ENCODE peak calls at places on chromosome 19, in seven cellular contexts. H is mucosa of descending colon; W is CD4-positive, CD25-positive, alpha-beta regulatory T cell; D is RWPE1; T is frontal cortex; N is left ventricle myocardium inferior; F is GM06990. M is an unnamed sample.

GRCh38 chr19:4007836-4008539 is 452 bp downstream of the PIAS4 start:
- DNase-seq in W (peak; percentile 15), N (no peak), H (peak; percentile 41), F (no peak), T (peak; percentile 37), D (no peak), M (no peak)

GRCh38 chr19:37551123-37551993 is 43.2 kb downstream of the ZNF571 start:
- DNase-seq in F (peak; percentile 93), N (peak; percentile 50), T (no peak), D (peak; percentile 27), W (peak; percentile 75), H (peak; percentile 60), M (no peak)

GRCh38 chr19:45670670-45671453 is 2.8 kb downstream of the GIPR start:
- DNase-seq in H (peak; percentile 95), T (peak; percentile 85), F (peak; percentile 90), D (peak; percentile 93), N (peak; percentile 45), W (peak; percentile 72), M (no peak)

GRCh38 chr19:29844891-29845575 is 33.2 kb downstream of the CCNE1 start:
- DNase-seq in N (peak; percentile 93), H (peak; percentile 97), F (peak; percentile 93), D (peak; percentile 88), T (peak; percentile 88), W (peak; percentile 93), M (peak; percentile 89)

GRCh38 chr19:11881151-11881800 is 6.3 kb upstream of the ZNF69 start:
- DNase-seq in D (peak; percentile 46), F (peak; percentile 28), T (peak; percentile 69), H (peak; percentile 88), N (peak; percentile 20), W (peak; percentile 70), M (peak; percentile 54)

GRCh38 chr19:42282036-42282762 is 13.1 kb downstream of the CIC start:
- DNase-seq in D (no peak), H (no peak), N (no peak), F (peak; percentile 17), W (no peak), T (no peak), M (no peak)

GRCh38 chr19:3409346-3410064 is 43.1 kb downstream of the NFIC start:
- DNase-seq in T (no peak), H (no peak), D (no peak), F (no peak), N (peak; percentile 82), W (no peak), M (no peak)

GRCh38 chr19:3192228-3192635 is 6.5 kb downstream of the NCLN start:
- DNase-seq in D (no peak), T (no peak), H (no peak), F (peak; percentile 17), W (no peak), N (no peak), M (no peak)

GRCh38 chr19:49499030-49499670 is 2.9 kb downstream of the RPS11 start:
- DNase-seq in F (no peak), N (no peak), D (no peak), H (no peak), W (peak; percentile 49), T (no peak), M (no peak)

GRCh38 chr19:43780706-43781525 is at the start of gene KCNN4:
- DNase-seq in F (peak; percentile 82), D (peak; percentile 72), W (peak; percentile 84), H (peak; percentile 79), T (no peak), N (no peak), M (no peak)

GRCh38 chr19:14375055-14375581 is 6.1 kb upstream of the ADGRE5 start:
- DNase-seq in D (no peak), T (no peak), W (peak; percentile 97), H (peak; percentile 52), F (peak; percentile 69), N (peak; percentile 44), M (no peak)

GRCh38 chr19:556611-557382 is 12.9 kb downstream of the GZMM start:
- DNase-seq in H (no peak), W (no peak), T (no peak), N (no peak), F (no peak), D (no peak), M (no peak)

GRCh38 chr19:50705422-50706019 is 14.1 kb downstream of the SHANK1 start:
- DNase-seq in W (peak; percentile 21), D (peak; percentile 82), N (no peak), T (peak; percentile 83), H (no peak), F (no peak), M (peak; percentile 71)

GRCh38 chr19:52735734-52736133 is 890 bp upstream of the ZNF611 start:
- DNase-seq in T (peak; percentile 52), F (no peak), H (peak; percentile 56), D (no peak), N (peak; percentile 81), W (peak; percentile 15), M (no peak)

GRCh38 chr19:15449620-15450527 is at the start of gene WIZ:
- DNase-seq in D (peak; percentile 95), F (peak; percentile 82), H (peak; percentile 92), N (peak; percentile 91), T (peak; percentile 96), W (peak; percentile 74), M (no peak)

GRCh38 chr19:42601811-42602443 is 7.2 kb upstream of the CEACAM8 start:
- DNase-seq in H (peak; percentile 67), W (peak; percentile 13), N (no peak), D (peak; percentile 36), F (no peak), T (no peak), M (peak; percentile 28)

GRCh38 chr19:11435833-11436313 is 438 bp downstream of the PRKCSH start:
- DNase-seq in W (no peak), H (peak; percentile 50), T (peak; percentile 30), D (peak; percentile 43), F (no peak), N (no peak), M (no peak)

GRCh38 chr19:3945838-3946237 is 13.0 kb downstream of the NMRK2 start:
- DNase-seq in F (no peak), T (no peak), W (no peak), D (no peak), H (no peak), N (no peak), M (no peak)

M was measured in Jurkat, Clone E6-1.